ENCODE peak calls at places on chromosomes 13 and 19, in five cellular contexts. U, O, I, E and W are unnamed samples.

GRCh38 chr19:2014731-2015610 is 543 bp downstream of the BTBD2 start:
- DNase-seq in O (peak), E (no peak), I (peak), U (no peak), W (no peak)

GRCh38 chr19:39401549-39402416 is 4.9 kb upstream of the ZFP36 start:
- DNase-seq in E (peak), U (no peak), O (peak), I (no peak), W (no peak)

GRCh38 chr19:42407085-42407815 is 17.2 kb upstream of the CNFN start:
- DNase-seq in U (no peak), I (peak), E (no peak), O (no peak), W (no peak)

GRCh38 chr13:26300140-26300539 is 46.2 kb downstream of the CDK8 start:
- DNase-seq in O (peak), U (no peak), I (no peak), E (peak), W (no peak)

GRCh38 chr19:33376423-33376822 is 2.9 kb downstream of the CEBPG start:
- DNase-seq in U (no peak), E (peak), I (no peak), O (no peak), W (no peak)

GRCh38 chr19:609001-609340 is 19.3 kb downstream of the HCN2 start:
- DNase-seq in U (no peak), I (peak), O (no peak), E (no peak), W (no peak)

GRCh38 chr13:66659291-66660012 is 570.7 kb downstream of the PCDH9 start:
- DNase-seq in U (no peak), O (no peak), I (no peak), E (no peak), W (no peak)

GRCh38 chr19:57171551-57172081 is 4.3 kb upstream of the DUXA start:
- DNase-seq in O (no peak), E (no peak), I (peak), U (peak), W (no peak)

GRCh38 chr19:35751839-35752745 is 3.7 kb downstream of the LIN37 start:
- DNase-seq in I (no peak), O (no peak), U (no peak), E (no peak), W (no peak)

GRCh38 chr19:16266586-16266942 is 58.1 kb upstream of the KLF2 start:
- DNase-seq in U (no peak), O (no peak), E (no peak), I (no peak), W (no peak)

GRCh38 chr13:53255795-53256194 is 227.2 kb downstream of the OLFM4 start:
- DNase-seq in E (no peak), O (no peak), I (no peak), U (no peak), W (no peak)

DNA sequence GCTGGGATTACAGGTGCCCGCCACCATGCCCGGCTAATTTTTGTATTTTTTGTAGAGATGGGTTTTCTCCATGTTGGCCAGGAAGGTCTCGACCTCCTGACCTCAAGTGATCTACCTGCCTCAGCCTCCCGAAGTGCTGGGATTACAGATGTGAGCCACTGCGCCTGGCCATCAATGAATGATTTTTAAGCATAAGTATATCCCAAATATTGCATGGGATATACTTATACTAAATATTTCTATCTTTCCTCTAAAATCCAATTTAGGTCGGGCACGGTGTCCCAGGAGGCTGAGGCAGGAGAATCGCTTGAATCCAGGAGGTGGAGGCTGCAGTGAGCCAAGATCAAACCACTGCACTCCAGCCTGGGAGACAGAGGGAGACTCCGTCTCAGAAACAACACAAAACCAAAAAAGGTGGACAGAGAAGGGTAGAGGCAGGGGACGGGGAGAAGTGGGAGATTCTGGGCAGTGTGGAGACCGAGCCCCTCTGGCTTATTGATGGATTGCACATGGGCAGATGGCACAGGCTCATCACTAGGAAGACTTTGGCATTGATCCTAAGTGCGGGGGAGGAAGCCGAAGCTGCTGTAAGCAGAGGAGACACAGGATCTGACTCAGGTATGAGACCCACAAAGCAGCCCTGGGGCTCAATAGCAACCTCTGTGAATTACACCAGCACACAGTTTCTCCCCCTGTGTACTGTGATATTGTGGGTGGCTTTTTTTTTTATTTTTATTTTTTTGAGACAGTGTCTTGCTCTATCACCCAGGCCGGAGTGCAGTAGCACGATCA is 13.5 kb downstream of the ARRDC5 start:
- DNase-seq in O (peak), U (no peak), I (no peak), E (no peak), W (no peak)
- TF ChIP-seq JUND in O (no peak), U (no peak), I (no peak), E (no peak), W (no peak)

GRCh38 chr13:21530656-21531055 is 71.6 kb upstream of the ZDHHC20 start:
- DNase-seq in E (no peak), O (no peak), I (peak), U (no peak), W (no peak)
- TF ChIP-seq JUND in E (no peak), O (no peak), I (no peak), U (no peak), W (no peak)

GRCh38 chr19:11138659-11139526 is 16.7 kb downstream of the SPC24 start:
- DNase-seq in U (peak), O (peak), E (no peak), I (peak), W (no peak)
- TF ChIP-seq JUND in U (no peak), O (peak), E (peak), I (peak), W (no peak)

GRCh38 chr13:31629085-31629785 is 110.1 kb upstream of the RXFP2 start:
- DNase-seq in I (no peak), U (no peak), O (no peak), E (no peak), W (no peak)
- TF ChIP-seq JUND in I (no peak), U (no peak), O (no peak), E (no peak), W (no peak)

GRCh38 chr19:38093587-38093986 is 130.4 kb downstream of the DPF1 start:
- DNase-seq in U (no peak), I (peak), O (no peak), E (no peak), W (no peak)

GRCh38 chr19:38093154-38093553 is 130.9 kb downstream of the DPF1 start:
- DNase-seq in U (no peak), O (no peak), E (no peak), I (no peak), W (no peak)

GRCh38 chr19:38084196-38084595 is 139.8 kb downstream of the DPF1 start:
- DNase-seq in U (no peak), E (no peak), I (no peak), O (no peak), W (no peak)

GRCh38 chr19:38090561-38090960 is 133.5 kb downstream of the DPF1 start:
- DNase-seq in I (no peak), E (no peak), O (no peak), U (no peak), W (no peak)

GRCh38 chr19:38089440-38089839 is 134.6 kb downstream of the DPF1 start:
- DNase-seq in U (no peak), E (no peak), I (no peak), O (no peak), W (no peak)
- TF ChIP-seq JUND in U (no peak), E (no peak), I (no peak), O (no peak), W (no peak)